ENCODE peak calls at places on chromosomes 3 and 15, in ten cellular contexts. Q is cardiac muscle cell, W is HFF-Myc, B is BE2C, M is heart right ventricle, H is AG09309, Z is body of pancreas, E is SJSA1, T is IMR-90, G is tibial artery. P is an unnamed sample.
A peak's percentile ranks its signal among the peaks of the same experiment; 100 is the strongest.

GRCh38 chr3:99248913-99249312 is 347.4 kb upstream of the DCBLD2 start:
- DNase-seq in Q (peak; percentile 6), W (no peak), B (no peak), M (no peak), H (no peak), Z (no peak), E (no peak), T (no peak), G (no peak), P (no peak)

GRCh38 chr3:71570453-71571038 is 13.0 kb downstream of the FOXP1 start:
- DNase-seq in Q (no peak), W (no peak), B (no peak), M (no peak), H (no peak), Z (no peak), E (no peak), T (no peak), G (no peak), P (no peak)

GRCh38 chr15:94843060-94843459 is 611.7 kb downstream of the MCTP2 start:
- DNase-seq in Q (no peak), W (no peak), B (no peak), M (no peak), H (no peak), Z (no peak), E (no peak), T (no peak), G (no peak), P (no peak)

GRCh38 chr3:85801955-85802354 is 843.2 kb downstream of the CADM2 start:
- DNase-seq in Q (no peak), W (no peak), B (peak; percentile 21), M (no peak), H (no peak), Z (peak; percentile 6), E (no peak), T (no peak), G (no peak), P (no peak)

GRCh38 chr15:74989527-74989926 is 5.8 kb upstream of the SCAMP5 start:
- DNase-seq in Q (no peak), W (no peak), B (no peak), M (no peak), H (no peak), Z (no peak), E (no peak), T (no peak), G (no peak), P (no peak)

GRCh38 chr15:51403072-51403878 is 61.8 kb downstream of the GLDN start:
- DNase-seq in Q (peak; percentile 69), W (no peak), B (peak; percentile 33), M (no peak), H (no peak), Z (peak; percentile 18), E (no peak), T (peak; percentile 49), G (no peak), P (no peak)

GRCh38 chr3:147945968-147946519 is 536.9 kb downstream of the ZIC1 start:
- DNase-seq in Q (peak; percentile 96), W (peak; percentile 79), B (peak; percentile 56), M (no peak), H (peak; percentile 80), Z (peak; percentile 57), E (peak; percentile 72), T (peak; percentile 95), G (peak; percentile 41), P (peak; percentile 49)

GRCh38 chr3:49238274-49239127 is 38.5 kb downstream of the C3orf62 start:
- DNase-seq in Q (peak; percentile 92), W (no peak), B (peak; percentile 13), M (no peak), H (peak; percentile 21), Z (peak; percentile 75), E (no peak), T (peak; percentile 69), G (peak; percentile 78), P (no peak)

GRCh38 chr15:57339321-57339720 is 37.0 kb upstream of the CGNL1 start:
- DNase-seq in Q (no peak), W (no peak), B (no peak), M (no peak), H (no peak), Z (no peak), E (no peak), T (no peak), G (no peak), P (no peak)

GRCh38 chr3:147129665-147130064 is 276.7 kb downstream of the ZIC4 start:
- DNase-seq in Q (no peak), W (no peak), B (no peak), M (no peak), H (no peak), Z (no peak), E (no peak), T (no peak), G (no peak), P (peak; percentile 45)

GRCh38 chr3:131749826-131750225 is 247.1 kb upstream of the MRPL3 start:
- DNase-seq in Q (no peak), W (no peak), B (no peak), M (no peak), H (no peak), Z (no peak), E (no peak), T (no peak), G (no peak), P (no peak)

GRCh38 chr15:63497642-63498100 is 6.7 kb upstream of the USP3 start:
- DNase-seq in Q (peak; percentile 43), W (no peak), B (no peak), M (no peak), H (no peak), Z (peak; percentile 71), E (no peak), T (no peak), G (no peak), P (peak; percentile 75)

GRCh38 chr15:73028030-73028429 is 24.2 kb upstream of the NEO1 start:
- DNase-seq in Q (no peak), W (no peak), B (no peak), M (no peak), H (no peak), Z (no peak), E (no peak), T (no peak), G (no peak), P (no peak)

GRCh38 chr15:73022156-73022555 is 30.1 kb upstream of the NEO1 start:
- DNase-seq in Q (no peak), W (no peak), B (no peak), M (no peak), H (no peak), Z (no peak), E (peak; percentile 49), T (peak; percentile 76), G (no peak), P (no peak)

GRCh38 chr15:73026496-73027054 is 25.7 kb upstream of the NEO1 start:
- DNase-seq in Q (no peak), W (no peak), B (no peak), M (no peak), H (no peak), Z (no peak), E (no peak), T (no peak), G (no peak), P (no peak)

GRCh38 chr15:73021139-73021621 is 31.1 kb upstream of the NEO1 start:
- DNase-seq in Q (no peak), W (no peak), B (no peak), M (no peak), H (no peak), Z (peak; percentile 5), E (no peak), T (no peak), G (no peak), P (no peak)

DNA sequence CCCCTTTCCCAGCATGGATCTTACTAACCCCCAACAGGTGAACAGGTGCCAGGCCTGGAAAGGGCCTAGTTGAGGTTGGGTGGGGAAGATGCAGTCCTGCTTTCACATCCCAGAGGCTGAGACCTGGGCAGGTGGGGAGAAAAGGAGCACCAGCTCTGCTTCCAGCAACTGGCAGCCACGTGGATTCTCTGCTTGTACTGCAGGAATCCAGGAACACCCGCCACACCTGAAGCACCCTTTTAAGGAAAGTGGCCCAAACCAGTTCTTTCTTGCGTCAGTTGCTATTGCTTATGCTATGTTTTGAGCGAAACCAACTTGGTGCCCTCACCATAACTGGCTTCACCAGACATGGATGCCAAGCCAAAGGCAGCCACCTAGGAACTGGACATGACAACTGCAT is 28.1 kb upstream of the NEO1 start:
- DNase-seq in Q (no peak), W (no peak), B (no peak), M (no peak), H (no peak), Z (no peak), E (no peak), T (no peak), G (no peak), P (no peak)
- H3K4me3 ChIP-seq in Q (no peak overlapping the region), W (no peak overlapping the region), B (no peak overlapping the region), M (no peak overlapping the region), H (no peak overlapping the region), Z (no peak overlapping the region), E (no peak overlapping the region), T (no peak overlapping the region), G (no peak overlapping the region), P (no peak overlapping the region)

DNA sequence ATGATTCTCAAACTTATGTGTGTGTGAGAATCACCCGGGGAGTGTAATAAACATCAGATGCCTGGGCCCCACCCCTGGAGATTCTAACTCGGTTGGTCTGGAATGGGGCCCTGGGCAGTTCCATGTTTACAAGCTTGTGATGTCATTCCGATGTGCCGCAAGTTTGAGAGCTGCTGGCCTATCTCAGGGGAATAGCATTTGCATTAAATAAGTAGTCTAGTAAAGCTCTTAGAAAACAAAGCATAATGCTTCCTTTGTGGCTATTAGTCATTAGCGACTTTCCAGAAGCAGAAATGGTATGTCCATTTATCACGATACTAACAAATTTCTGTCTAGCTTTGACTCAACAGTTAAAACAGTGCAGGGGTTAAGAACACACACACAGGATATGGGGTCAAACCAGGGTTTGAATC is 20.9 kb downstream of the PGBD4 start:
- DNase-seq in Q (peak; percentile 87), W (peak; percentile 91), B (no peak), M (no peak), H (peak; percentile 70), Z (no peak), E (peak; percentile 82), T (peak; percentile 97), G (no peak), P (no peak)
- H3K4me3 ChIP-seq in Q (no peak overlapping the region), W (no peak overlapping the region), B (no peak overlapping the region), M (no peak overlapping the region), H (no peak overlapping the region), Z (no peak overlapping the region), E (no peak overlapping the region), T (no peak overlapping the region), G (no peak overlapping the region), P (no peak overlapping the region)

GRCh38 chr15:88913017-88913849 is at the start of gene MFGE8:
- DNase-seq in Q (peak; percentile 77), W (no peak), B (peak; percentile 89), M (peak; percentile 86), H (peak; percentile 25), Z (peak; percentile 48), E (peak; percentile 83), T (peak; percentile 72), G (peak; percentile 83), P (peak; percentile 76)
- H3K4me3 ChIP-seq in Q (peak within 1 kb of the TSS; percentile 54), W (peak within 1 kb of the TSS; percentile 57), B (peak within 1 kb of the TSS; percentile 68), M (peak within 1 kb of the TSS; percentile 80), H (peak within 1 kb of the TSS; percentile 65), Z (no peak within 1 kb of the TSS), E (peak within 1 kb of the TSS; percentile 65), T (peak within 1 kb of the TSS; percentile 97), G (peak within 1 kb of the TSS; percentile 80), P (peak within 1 kb of the TSS; percentile 76)

DNA sequence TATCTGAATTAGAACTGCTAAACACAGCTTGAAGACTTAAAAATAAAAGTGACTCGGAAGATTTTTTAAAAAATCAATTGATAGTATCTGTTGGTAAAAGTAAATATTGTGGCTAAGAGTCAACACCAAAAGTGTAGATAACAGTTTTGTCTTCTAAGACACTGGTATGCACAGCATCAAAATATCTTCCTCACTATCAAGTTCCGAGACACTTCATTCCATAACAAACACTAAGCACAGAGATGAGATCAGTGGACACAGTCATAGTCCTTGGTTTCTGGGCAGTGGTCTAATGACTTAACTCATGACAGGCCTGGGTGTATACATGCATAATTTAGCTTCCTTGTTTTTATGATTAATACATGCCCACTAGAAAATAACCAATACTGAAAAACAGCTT is 63.2 kb downstream of the PXYLP1 start:
- DNase-seq in Q (peak; percentile 59), W (no peak), B (no peak), M (no peak), H (no peak), Z (no peak), E (no peak), T (peak; percentile 88), G (no peak), P (no peak)
- H3K4me3 ChIP-seq in Q (no peak overlapping the region), W (no peak overlapping the region), B (no peak overlapping the region), M (peak overlapping the region; percentile 50), H (no peak overlapping the region), Z (no peak overlapping the region), E (peak overlapping the region; percentile 24), T (no peak overlapping the region), G (peak overlapping the region; percentile 48), P (no peak overlapping the region)

P was measured in left lung.